ENCODE peak calls at places on chromosome 5, in five cellular contexts. F is RPMI7951, T is left cardiac atrium, J is ELR, U is KBM-7. X is an unnamed sample.

GRCh38 chr5:150641006-150641570 is 628 bp downstream of the SYNPO start:
- DNase-seq in F (no peak), T (peak; percentile 84), U (no peak), J (peak; percentile 86), X (peak; percentile 86)

GRCh38 chr5:74643160-74643562 is 2.6 kb upstream of the ENC1 start:
- DNase-seq in U (no peak), F (peak; percentile 91), J (peak; percentile 97), T (no peak), X (peak; percentile 85)

GRCh38 chr5:150279618-150280017 is 10.0 kb downstream of the CAMK2A start:
- DNase-seq in F (no peak), T (no peak), J (no peak), U (no peak), X (peak; percentile 72)

GRCh38 chr5:13660072-13660471 is 284.4 kb downstream of the DNAH5 start:
- DNase-seq in U (no peak), J (peak; percentile 61), T (no peak), F (peak; percentile 56), X (peak; percentile 2)

GRCh38 chr5:172534229-172535169 is 80.2 kb upstream of the SH3PXD2B start:
- DNase-seq in U (no peak), T (no peak), F (peak; percentile 11), J (peak; percentile 24), X (no peak)

GRCh38 chr5:104088876-104089778 is 526.5 kb upstream of the NUDT12 start:
- DNase-seq in T (no peak), U (no peak), J (peak; percentile 67), F (peak; percentile 66), X (peak; percentile 27)

GRCh38 chr5:10317825-10318682 is 10.4 kb upstream of the CMBL start:
- DNase-seq in J (peak; percentile 59), U (peak; percentile 12), T (no peak), F (peak; percentile 24), X (no peak)

GRCh38 chr5:124438390-124439380 is 307.8 kb downstream of the ZNF608 start:
- DNase-seq in U (no peak), J (no peak), T (no peak), F (peak; percentile 21), X (no peak)

GRCh38 chr5:52177193-52177592 is 610.5 kb upstream of the ITGA1 start:
- DNase-seq in U (no peak), F (no peak), T (no peak), J (no peak), X (no peak)

GRCh38 chr5:96662725-96663513 is 743 bp downstream of the CAST start:
- DNase-seq in F (peak; percentile 88), U (peak; percentile 95), T (peak; percentile 93), J (peak; percentile 91), X (peak; percentile 99)

GRCh38 chr5:68253612-68254341 is 38.2 kb downstream of the PIK3R1 start:
- DNase-seq in F (peak; percentile 63), T (no peak), U (no peak), J (no peak), X (no peak)

GRCh38 chr5:97694091-97694490 is 511.0 kb upstream of the RIOK2 start:
- DNase-seq in T (no peak), F (no peak), U (no peak), J (no peak), X (no peak)

GRCh38 chr5:133032852-133033742 is 6.7 kb upstream of the ZCCHC10 start:
- DNase-seq in T (no peak), J (no peak), U (peak; percentile 47), F (peak; percentile 40), X (no peak)

GRCh38 chr5:13408616-13409015 is 535.9 kb downstream of the DNAH5 start:
- DNase-seq in U (no peak), T (no peak), F (peak; percentile 32), J (peak; percentile 41), X (no peak)

GRCh38 chr5:16615737-16616535 is 861 bp downstream of the RETREG1 start:
- DNase-seq in J (no peak), U (no peak), F (no peak), T (no peak), X (peak; percentile 72)

X was measured in osteoblast.